ENCODE peak calls at places on chromosomes 11 and 22, in four cellular contexts. One of them, this sample, is unnamed.

GRCh38 chr11:26149585-26149984 is 182.3 kb upstream of the ANO3 start:
- DNase-seq in A172: no peak
- DNase-seq in psoas muscle: no peak
- DNase-seq in A549: no peak
- DNase-seq in this sample: no peak

GRCh38 chr11:65017927-65018326 is 4.0 kb downstream of the ARL2 start:
- DNase-seq in A549: no peak
- DNase-seq in psoas muscle: no peak
- DNase-seq in A172: no peak
- DNase-seq in this sample: no peak

GRCh38 chr11:93875637-93876036 is 25.2 kb upstream of the VSTM5 start:
- DNase-seq in A549: no peak
- DNase-seq in A172: no peak
- DNase-seq in psoas muscle: no peak
- DNase-seq in this sample: no peak

GRCh38 chr11:111574373-111575230 is 27.6 kb upstream of the SIK2 start:
- DNase-seq in A549: no peak
- DNase-seq in A172: no peak
- DNase-seq in psoas muscle: no peak
- DNase-seq in this sample: no peak

GRCh38 chr11:64516226-64516625 is 74.8 kb upstream of the SLC22A12 start:
- DNase-seq in A549: no peak
- DNase-seq in A172: no peak
- DNase-seq in psoas muscle: no peak
- DNase-seq in this sample: no peak

GRCh38 chr11:84480151-84480550 is 1147.0 kb downstream of the DLG2 start:
- DNase-seq in A172: no peak
- DNase-seq in A549: no peak
- DNase-seq in psoas muscle: no peak
- DNase-seq in this sample: no peak

GRCh38 chr22:30044369-30044768 is 35.9 kb upstream of the HORMAD2 start:
- DNase-seq in psoas muscle: no peak
- DNase-seq in A549: no peak
- DNase-seq in A172: peak
- DNase-seq in this sample: peak

GRCh38 chr22:47632646-47633045 is 870.2 kb downstream of the TBC1D22A start:
- DNase-seq in A549: no peak
- DNase-seq in A172: no peak
- DNase-seq in psoas muscle: no peak
- DNase-seq in this sample: peak

GRCh38 chr22:19477321-19478085 is 1.5 kb downstream of the UFD1 start:
- DNase-seq in psoas muscle: no peak
- DNase-seq in A172: no peak
- DNase-seq in A549: no peak
- DNase-seq in this sample: peak

GRCh38 chr22:21568207-21569075 is 927 bp downstream of the UBE2L3 start:
- DNase-seq in psoas muscle: peak
- DNase-seq in A549: no peak
- DNase-seq in A172: no peak
- DNase-seq in this sample: no peak

GRCh38 chr22:30357650-30358215 is 926 bp downstream of the CCDC157 start:
- DNase-seq in A549: no peak
- DNase-seq in A172: no peak
- DNase-seq in psoas muscle: no peak
- DNase-seq in this sample: no peak

GRCh38 chr11:2725367-2726300 is 25.8 kb upstream of the KCNQ1OT1 start:
- DNase-seq in A549: no peak
- DNase-seq in psoas muscle: peak
- DNase-seq in A172: peak
- DNase-seq in this sample: no peak

GRCh38 chr11:32751381-32751780 is 43.1 kb downstream of the CCDC73 start:
- DNase-seq in psoas muscle: no peak
- DNase-seq in A172: no peak
- DNase-seq in A549: no peak
- DNase-seq in this sample: no peak

GRCh38 chr11:95795627-95796308 is 5.5 kb downstream of the CEP57 start:
- DNase-seq in A549: no peak
- DNase-seq in psoas muscle: no peak
- DNase-seq in A172: no peak
- DNase-seq in this sample: no peak

This sample was measured in PC-3.